ENCODE peak calls at places on chromosomes 5 and 9, in four cellular contexts. One of them, this sample, is unnamed.

GRCh38 chr5:147911427-147911826 is 5.1 kb upstream of the C5orf46 start:
- DNase-seq in body of pancreas: peak
- DNase-seq in colonic mucosa: no peak
- DNase-seq in GM12865: no peak
- DNase-seq in this sample: no peak

GRCh38 chr9:137986268-137987099 is 108.9 kb downstream of the CACNA1B start:
- DNase-seq in body of pancreas: no peak
- DNase-seq in colonic mucosa: no peak
- DNase-seq in GM12865: no peak
- DNase-seq in this sample: no peak

GRCh38 chr5:6721442-6721841 is 8.2 kb downstream of the TENT4A start:
- DNase-seq in body of pancreas: no peak
- DNase-seq in colonic mucosa: no peak
- DNase-seq in GM12865: no peak
- DNase-seq in this sample: no peak

GRCh38 chr5:77972545-77973252 is 196.6 kb upstream of the TBCA start:
- DNase-seq in body of pancreas: no peak
- DNase-seq in colonic mucosa: no peak
- DNase-seq in GM12865: peak
- DNase-seq in this sample: peak

GRCh38 chr9:134230942-134231325 is 66.6 kb upstream of the RNU6ATAC start:
- DNase-seq in body of pancreas: no peak
- DNase-seq in colonic mucosa: no peak
- DNase-seq in GM12865: no peak
- DNase-seq in this sample: no peak

GRCh38 chr5:142886211-142886610 is 116.0 kb downstream of the ARHGAP26 start:
- DNase-seq in body of pancreas: no peak
- DNase-seq in colonic mucosa: no peak
- DNase-seq in GM12865: no peak
- DNase-seq in this sample: no peak

GRCh38 chr9:121950441-121950840 is 142.7 kb downstream of the TTLL11 start:
- DNase-seq in body of pancreas: no peak
- DNase-seq in colonic mucosa: no peak
- DNase-seq in GM12865: no peak
- DNase-seq in this sample: no peak

GRCh38 chr5:155154973-155155372 is 141.4 kb downstream of the KIF4B start:
- DNase-seq in body of pancreas: no peak
- DNase-seq in colonic mucosa: no peak
- DNase-seq in GM12865: no peak
- DNase-seq in this sample: no peak

GRCh38 chr9:75539558-75539957 is 350.9 kb upstream of the PCSK5 start:
- DNase-seq in body of pancreas: no peak
- DNase-seq in colonic mucosa: no peak
- DNase-seq in GM12865: no peak
- DNase-seq in this sample: no peak

GRCh38 chr5:42013561-42013960 is 88.5 kb downstream of the FBXO4 start:
- DNase-seq in body of pancreas: no peak
- DNase-seq in colonic mucosa: no peak
- DNase-seq in GM12865: no peak
- DNase-seq in this sample: no peak

GRCh38 chr9:136204838-136205706 is at the start of gene LHX3:
- DNase-seq in body of pancreas: peak
- DNase-seq in colonic mucosa: no peak
- DNase-seq in GM12865: no peak
- DNase-seq in this sample: peak

GRCh38 chr9:124066783-124067563 is 55.4 kb downstream of the LHX2 start:
- DNase-seq in body of pancreas: no peak
- DNase-seq in colonic mucosa: no peak
- DNase-seq in GM12865: no peak
- DNase-seq in this sample: no peak

GRCh38 chr5:147756566-147756965 is 26.0 kb downstream of the JAKMIP2 start:
- DNase-seq in body of pancreas: no peak
- DNase-seq in colonic mucosa: no peak
- DNase-seq in GM12865: no peak
- DNase-seq in this sample: no peak

GRCh38 chr5:67493676-67494075 is 297.1 kb upstream of the CD180 start:
- DNase-seq in body of pancreas: peak
- DNase-seq in colonic mucosa: peak
- DNase-seq in GM12865: peak
- DNase-seq in this sample: no peak

GRCh38 chr5:77828445-77828844 is 52.3 kb upstream of the TBCA start:
- DNase-seq in body of pancreas: no peak
- DNase-seq in colonic mucosa: no peak
- DNase-seq in GM12865: no peak
- DNase-seq in this sample: no peak

GRCh38 chr5:132777209-132778069 is at the start of gene SEPTIN8:
- DNase-seq in body of pancreas: peak
- DNase-seq in colonic mucosa: peak
- DNase-seq in GM12865: peak
- DNase-seq in this sample: peak

GRCh38 chr5:73443725-73444498 is 4.7 kb downstream of the FOXD1 start:
- DNase-seq in body of pancreas: no peak
- DNase-seq in colonic mucosa: no peak
- DNase-seq in GM12865: no peak
- DNase-seq in this sample: no peak

GRCh38 chr9:78292716-78293497 is 4.0 kb upstream of the PSAT1 start:
- DNase-seq in body of pancreas: no peak
- DNase-seq in colonic mucosa: no peak
- DNase-seq in GM12865: no peak
- DNase-seq in this sample: no peak

GRCh38 chr5:179406031-179406681 is 60.9 kb upstream of the ADAMTS2 start:
- DNase-seq in body of pancreas: no peak
- DNase-seq in colonic mucosa: peak
- DNase-seq in GM12865: no peak
- DNase-seq in this sample: no peak

GRCh38 chr9:114301798-114302565 is 20.9 kb upstream of the ORM1 start:
- DNase-seq in body of pancreas: no peak
- DNase-seq in colonic mucosa: peak
- DNase-seq in GM12865: no peak
- DNase-seq in this sample: no peak

GRCh38 chr5:129836321-129836720 is 67.9 kb upstream of the CHSY3 start:
- DNase-seq in body of pancreas: no peak
- DNase-seq in colonic mucosa: no peak
- DNase-seq in GM12865: no peak
- DNase-seq in this sample: no peak

GRCh38 chr9:100472725-100473261 is at the start of gene TMEFF1:
- DNase-seq in body of pancreas: peak
- DNase-seq in colonic mucosa: peak
- DNase-seq in GM12865: peak
- DNase-seq in this sample: peak

GRCh38 chr9:103798620-103799019 is 295.5 kb upstream of the SMC2 start:
- DNase-seq in body of pancreas: no peak
- DNase-seq in colonic mucosa: no peak
- DNase-seq in GM12865: peak
- DNase-seq in this sample: peak

GRCh38 chr5:79924936-79925893 is 65.8 kb downstream of the MTX3 start:
- DNase-seq in body of pancreas: no peak
- DNase-seq in colonic mucosa: no peak
- DNase-seq in GM12865: peak
- DNase-seq in this sample: no peak

GRCh38 chr9:123687246-123687721 is 242.6 kb downstream of the DENND1A start:
- DNase-seq in body of pancreas: no peak
- DNase-seq in colonic mucosa: no peak
- DNase-seq in GM12865: no peak
- DNase-seq in this sample: no peak

GRCh38 chr5:143014017-143014651 is 244.0 kb downstream of the ARHGAP26 start:
- DNase-seq in body of pancreas: no peak
- DNase-seq in colonic mucosa: no peak
- DNase-seq in GM12865: peak
- DNase-seq in this sample: no peak

GRCh38 chr5:10364186-10364689 is 10.7 kb downstream of the MARCHF6 start:
- DNase-seq in body of pancreas: no peak
- DNase-seq in colonic mucosa: no peak
- DNase-seq in GM12865: peak
- DNase-seq in this sample: no peak

GRCh38 chr5:172592881-172593280 is 48.2 kb upstream of the NEURL1B start:
- DNase-seq in body of pancreas: no peak
- DNase-seq in colonic mucosa: no peak
- DNase-seq in GM12865: no peak
- DNase-seq in this sample: no peak

GRCh38 chr5:95838001-95838520 is 15.5 kb upstream of the GLRX start:
- DNase-seq in body of pancreas: no peak
- DNase-seq in colonic mucosa: no peak
- DNase-seq in GM12865: no peak
- DNase-seq in this sample: no peak

GRCh38 chr9:129362287-129363098 is 184.4 kb upstream of the IER5L start:
- DNase-seq in body of pancreas: peak
- DNase-seq in colonic mucosa: no peak
- DNase-seq in GM12865: no peak
- DNase-seq in this sample: peak

GRCh38 chr5:151030377-151030776 is 10.0 kb downstream of the GPX3 start:
- DNase-seq in body of pancreas: peak
- DNase-seq in colonic mucosa: peak
- DNase-seq in GM12865: no peak
- DNase-seq in this sample: no peak

GRCh38 chr9:127723450-127723849 is 7.6 kb downstream of the TTC16 start:
- DNase-seq in body of pancreas: no peak
- DNase-seq in colonic mucosa: peak
- DNase-seq in GM12865: no peak
- DNase-seq in this sample: no peak
- TF ChIP-seq CTCF in body of pancreas: no peak
- TF ChIP-seq CTCF in colonic mucosa: no peak
- TF ChIP-seq CTCF in GM12865: no peak
- TF ChIP-seq CTCF in this sample: no peak

GRCh38 chr5:82169892-82170291 is 108.3 kb downstream of the RPS23 start:
- DNase-seq in body of pancreas: no peak
- DNase-seq in colonic mucosa: no peak
- DNase-seq in GM12865: no peak
- DNase-seq in this sample: peak
- TF ChIP-seq CTCF in body of pancreas: no peak
- TF ChIP-seq CTCF in colonic mucosa: no peak
- TF ChIP-seq CTCF in GM12865: no peak
- TF ChIP-seq CTCF in this sample: no peak

GRCh38 chr5:77170-77501 is 14.8 kb upstream of the PLEKHG4B start:
- DNase-seq in body of pancreas: no peak
- DNase-seq in colonic mucosa: no peak
- DNase-seq in GM12865: no peak
- DNase-seq in this sample: peak

GRCh38 chr5:79263-79662 is 12.7 kb upstream of the PLEKHG4B start:
- DNase-seq in body of pancreas: no peak
- DNase-seq in colonic mucosa: no peak
- DNase-seq in GM12865: no peak
- DNase-seq in this sample: peak

GRCh38 chr5:78805-79149 is 13.2 kb upstream of the PLEKHG4B start:
- DNase-seq in body of pancreas: no peak
- DNase-seq in colonic mucosa: no peak
- DNase-seq in GM12865: no peak
- DNase-seq in this sample: no peak

GRCh38 chr5:77546-77945 is 14.4 kb upstream of the PLEKHG4B start:
- DNase-seq in body of pancreas: no peak
- DNase-seq in colonic mucosa: no peak
- DNase-seq in GM12865: no peak
- DNase-seq in this sample: peak

DNA sequence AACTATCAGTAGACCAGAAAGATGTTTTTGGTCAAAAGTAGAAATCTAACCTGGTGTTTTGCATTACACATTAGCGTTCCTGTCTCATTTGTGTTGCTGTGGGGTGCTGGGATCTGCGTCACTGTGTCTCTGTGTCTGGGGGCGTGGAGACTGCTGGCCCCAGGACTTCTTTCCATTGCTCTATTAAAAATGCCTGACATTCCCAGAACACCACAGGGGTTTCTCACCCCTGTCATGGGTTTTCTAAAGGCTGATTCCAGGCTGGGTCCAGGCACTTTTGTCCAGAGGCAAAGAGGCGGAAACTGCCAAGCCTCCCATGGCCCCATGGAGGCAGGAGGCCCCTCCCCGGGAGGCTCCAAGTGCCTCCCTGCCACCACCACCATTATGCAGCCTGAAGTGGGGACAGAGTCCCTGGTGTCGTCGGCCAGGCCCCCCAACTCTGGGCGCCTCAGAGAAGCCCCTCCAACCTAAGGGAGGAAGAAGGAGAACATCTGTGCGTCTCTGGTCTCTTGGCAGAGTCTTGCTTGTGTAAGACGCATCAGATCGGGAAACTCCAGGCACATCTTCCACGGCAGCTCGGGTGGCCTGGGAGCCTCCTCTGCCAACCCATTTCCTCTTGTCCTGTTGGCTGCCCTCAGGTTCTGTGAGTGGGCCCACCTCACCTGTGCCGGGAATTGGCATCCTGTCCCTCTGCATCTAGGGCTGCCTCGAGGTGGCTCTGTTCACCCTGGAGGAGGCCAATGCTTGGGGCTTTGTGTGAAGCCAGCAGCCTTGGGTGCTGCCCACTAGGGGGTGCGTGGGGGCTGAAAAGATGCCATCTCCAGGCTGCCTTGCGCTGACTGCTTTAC is 13.8 kb upstream of the PLEKHG4B start:
- DNase-seq in body of pancreas: no peak
- DNase-seq in colonic mucosa: no peak
- DNase-seq in GM12865: peak
- DNase-seq in this sample: peak
- TF ChIP-seq CTCF in body of pancreas: peak
- TF ChIP-seq CTCF in colonic mucosa: no peak
- TF ChIP-seq CTCF in GM12865: peak
- TF ChIP-seq CTCF in this sample: peak

DNA sequence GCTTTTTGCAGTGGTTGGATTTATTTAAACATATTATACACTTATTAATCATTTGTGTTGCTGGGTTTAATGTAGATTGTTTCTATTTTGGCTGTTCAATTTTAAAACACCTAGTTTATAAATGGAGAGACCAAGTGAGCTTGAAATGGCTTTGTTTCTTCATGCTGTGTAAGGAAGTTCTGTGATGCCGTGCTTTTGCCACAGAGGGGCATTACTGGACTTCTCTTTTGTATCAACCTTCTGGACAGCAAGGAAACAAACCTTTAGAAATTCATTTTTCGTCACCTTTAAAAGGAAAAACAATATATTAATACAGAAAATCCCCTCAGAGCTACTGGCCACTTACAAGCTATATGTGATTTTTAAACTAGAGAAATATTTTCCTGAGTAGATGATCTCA is 81.9 kb downstream of the DMRTA1 start:
- DNase-seq in body of pancreas: no peak
- DNase-seq in colonic mucosa: no peak
- DNase-seq in GM12865: no peak
- DNase-seq in this sample: no peak
- TF ChIP-seq CTCF in body of pancreas: no peak
- TF ChIP-seq CTCF in colonic mucosa: no peak
- TF ChIP-seq CTCF in GM12865: no peak
- TF ChIP-seq CTCF in this sample: no peak

GRCh38 chr9:88775966-88776365 is 215.3 kb upstream of the S1PR3 start:
- DNase-seq in body of pancreas: no peak
- DNase-seq in colonic mucosa: no peak
- DNase-seq in GM12865: no peak
- DNase-seq in this sample: no peak
- TF ChIP-seq CTCF in body of pancreas: no peak
- TF ChIP-seq CTCF in colonic mucosa: no peak
- TF ChIP-seq CTCF in GM12865: no peak
- TF ChIP-seq CTCF in this sample: no peak